ENCODE peak calls at places on chromosomes 1 and 21, in six cellular contexts. Q is MM.1S; O is AG09309; G is stomach; I is CD4-positive, alpha-beta T cell; A is hepatocyte. T is an unnamed sample.

GRCh38 chr21:45074818-45075605 is 632 bp downstream of the ADARB1 start:
- DNase-seq in Q (no peak), O (no peak), G (peak), I (no peak), A (peak), T (no peak)

GRCh38 chr1:119587328-119587727 is 60.7 kb downstream of the ZNF697 start:
- DNase-seq in Q (no peak), O (no peak), G (no peak), I (no peak), A (no peak), T (no peak)

GRCh38 chr21:27954806-27955205 is 987.9 kb upstream of the ADAMTS5 start:
- DNase-seq in Q (no peak), O (peak), G (no peak), I (no peak), A (peak), T (peak)

GRCh38 chr1:218426343-218426657 is 81.2 kb downstream of the TGFB2 start:
- DNase-seq in Q (no peak), O (no peak), G (no peak), I (no peak), A (peak), T (no peak)

GRCh38 chr1:39976732-39977131 is 21.8 kb downstream of the MFSD2A start:
- DNase-seq in Q (no peak), O (no peak), G (no peak), I (no peak), A (no peak), T (no peak)

GRCh38 chr1:244029137-244029536 is 21.9 kb upstream of the ZBTB18 start:
- DNase-seq in Q (no peak), O (no peak), G (no peak), I (no peak), A (no peak), T (no peak)

GRCh38 chr1:99956755-99957154 is 13.0 kb upstream of the SLC35A3 start:
- DNase-seq in Q (no peak), O (peak), G (no peak), I (no peak), A (no peak), T (no peak)

GRCh38 chr21:31974454-31974985 is 101.7 kb downstream of the HUNK start:
- DNase-seq in Q (no peak), O (no peak), G (peak), I (no peak), A (no peak), T (no peak)

GRCh38 chr1:28602536-28603439 is 10.7 kb downstream of the RAB42 start:
- DNase-seq in Q (peak), O (peak), G (peak), I (no peak), A (peak), T (peak)

GRCh38 chr1:33327587-33328325 is 6.9 kb upstream of the A3GALT2 start:
- DNase-seq in Q (no peak), O (peak), G (peak), I (no peak), A (peak), T (peak)

GRCh38 chr1:236284291-236284711 is 2.5 kb upstream of the ERO1B start:
- DNase-seq in Q (no peak), O (no peak), G (no peak), I (no peak), A (no peak), T (no peak)

GRCh38 chr1:106861110-106861509 is 195.4 kb upstream of the PRMT6 start:
- DNase-seq in Q (no peak), O (no peak), G (no peak), I (no peak), A (no peak), T (no peak)

GRCh38 chr1:71919812-71920509 is 362.4 kb downstream of the NEGR1 start:
- DNase-seq in Q (peak), O (no peak), G (no peak), I (no peak), A (no peak), T (no peak)

GRCh38 chr1:147924813-147925212 is 3.4 kb upstream of the GPR89B start:
- DNase-seq in Q (no peak), O (no peak), G (no peak), I (no peak), A (no peak), T (no peak)

GRCh38 chr1:28668956-28669719 is 554 bp downstream of the GMEB1 start:
- DNase-seq in Q (peak), O (no peak), G (peak), I (peak), A (peak), T (no peak)

GRCh38 chr21:46477765-46478164 is 19.1 kb downstream of the DIP2A start:
- DNase-seq in Q (no peak), O (peak), G (no peak), I (no peak), A (no peak), T (no peak)

GRCh38 chr1:147243228-147243685 is 773 bp downstream of the CHD1L start:
- DNase-seq in Q (no peak), O (no peak), G (no peak), I (no peak), A (peak), T (peak)

GRCh38 chr1:85297855-85298629 is 21.6 kb upstream of the BCL10 start:
- DNase-seq in Q (no peak), O (peak), G (peak), I (peak), A (peak), T (peak)

GRCh38 chr1:55472784-55473183 is 257.6 kb upstream of the USP24 start:
- DNase-seq in Q (no peak), O (no peak), G (no peak), I (no peak), A (no peak), T (no peak)

GRCh38 chr1:64060611-64061302 is 142.7 kb upstream of the UBE2U start:
- DNase-seq in Q (no peak), O (no peak), G (no peak), I (no peak), A (no peak), T (no peak)

GRCh38 chr1:44151332-44151731 is 9.9 kb upstream of the KLF18 start:
- DNase-seq in Q (no peak), O (no peak), G (no peak), I (no peak), A (no peak), T (no peak)

GRCh38 chr1:150168960-150169565 is 19.3 kb downstream of the PLEKHO1 start:
- DNase-seq in Q (peak), O (no peak), G (peak), I (no peak), A (peak), T (no peak)

GRCh38 chr1:203038217-203038741 is 12.0 kb downstream of the PPFIA4 start:
- DNase-seq in Q (peak), O (peak), G (no peak), I (no peak), A (no peak), T (peak)

GRCh38 chr1:65114312-65114711 is 33.7 kb upstream of the AK4 start:
- DNase-seq in Q (no peak), O (no peak), G (no peak), I (no peak), A (peak), T (no peak)

GRCh38 chr1:29786791-29787732 is 550.7 kb downstream of the PTPRU start:
- DNase-seq in Q (no peak), O (no peak), G (no peak), I (no peak), A (no peak), T (no peak)

DNA sequence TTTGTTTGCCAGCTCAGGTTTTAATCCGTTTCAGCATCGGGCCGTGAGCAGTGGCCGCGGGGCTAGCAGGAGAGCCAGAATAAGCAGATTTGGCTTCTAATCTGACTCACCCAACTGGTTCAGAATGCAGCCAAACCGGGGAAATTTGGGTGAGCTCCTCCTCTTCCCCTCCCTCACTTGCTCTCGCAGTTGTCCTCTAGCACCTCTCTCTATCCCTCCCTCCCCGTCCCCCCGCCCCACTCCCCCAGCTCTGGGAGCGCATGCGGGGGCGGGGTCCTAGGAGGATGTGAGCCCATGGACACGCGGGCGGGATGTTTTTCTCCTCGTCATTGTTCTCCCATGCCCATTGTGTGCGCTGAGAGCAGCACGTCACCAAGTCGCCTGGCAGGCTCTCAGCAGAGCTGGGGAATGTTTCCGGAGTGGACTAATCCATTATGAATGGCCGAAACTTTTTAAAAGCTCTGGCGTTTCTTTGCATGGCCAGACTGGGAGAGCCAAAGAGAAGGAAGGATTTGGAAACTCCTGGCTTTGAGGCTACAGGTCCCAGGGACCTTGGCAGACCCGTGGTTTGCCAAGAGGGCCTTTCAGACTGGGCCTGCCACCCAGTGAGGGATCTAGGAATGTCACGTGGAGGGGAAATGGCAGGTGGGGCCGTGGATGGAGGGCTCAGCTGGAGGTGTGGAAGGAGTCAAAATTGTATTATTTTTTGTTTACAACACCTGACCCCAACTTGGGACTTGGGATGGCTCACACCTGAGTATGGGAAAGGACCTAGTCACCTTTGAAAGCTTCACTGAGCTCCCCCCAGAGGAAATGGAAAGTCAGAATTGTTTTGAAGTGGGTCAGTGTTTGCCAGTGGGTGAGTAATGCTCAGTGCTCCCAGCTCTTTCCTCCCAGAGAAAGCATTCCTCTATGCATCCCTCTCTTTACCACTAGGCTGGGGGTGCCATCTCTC is 39.2 kb downstream of the CDK18 start:
- DNase-seq in Q (no peak), O (peak), G (peak), I (no peak), A (peak), T (peak)
- TF ChIP-seq CTCF in Q (no peak), O (no peak), G (no peak), I (no peak), A (no peak), T (no peak)

GRCh38 chr21:40847956-40848355 is 998 bp upstream of the DSCAM start:
- DNase-seq in Q (no peak), O (no peak), G (no peak), I (no peak), A (no peak), T (no peak)
- TF ChIP-seq CTCF in Q (no peak), O (no peak), G (no peak), I (no peak), A (no peak), T (no peak)

DNA sequence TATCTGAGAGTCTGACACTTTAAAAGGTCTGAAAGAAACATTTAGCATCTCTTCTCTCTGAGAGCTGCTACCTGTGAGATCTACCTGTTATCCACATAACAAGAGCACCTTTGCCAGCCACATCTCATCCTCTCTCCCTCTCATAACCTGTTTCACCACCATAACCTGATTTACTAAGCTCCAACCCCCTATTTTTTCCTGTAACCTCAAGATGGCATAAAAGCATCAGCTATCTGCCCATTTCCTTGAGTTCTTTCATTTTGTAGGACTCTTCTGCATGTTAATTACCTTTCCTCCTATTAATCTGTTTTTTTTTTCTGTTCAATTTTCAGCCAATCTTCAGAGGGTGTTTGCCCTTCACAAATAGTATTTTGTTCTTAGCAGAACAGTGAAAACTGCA is 136.5 kb upstream of the KCNK1 start:
- DNase-seq in Q (no peak), O (no peak), G (no peak), I (no peak), A (no peak), T (no peak)
- TF ChIP-seq CTCF in Q (no peak), O (no peak), G (no peak), I (no peak), A (peak), T (no peak)

DNA sequence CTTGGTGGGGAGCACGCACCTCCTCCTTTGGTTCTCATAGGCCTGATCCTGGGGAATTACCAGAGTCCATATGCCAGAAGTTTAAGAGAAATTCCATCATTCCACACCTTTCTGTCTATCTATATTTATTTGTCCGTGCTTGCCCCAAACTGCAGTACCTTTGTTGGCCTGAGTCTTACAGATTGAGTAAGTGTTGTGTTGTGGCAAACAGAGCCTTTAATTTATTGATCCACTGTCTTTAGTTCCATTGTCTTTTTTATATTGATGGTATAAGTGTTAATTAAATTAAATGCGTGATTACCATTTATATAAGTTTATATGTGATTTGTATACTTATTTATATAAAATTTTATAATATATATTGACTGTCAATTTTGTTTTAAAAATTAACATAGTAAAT is 4.9 kb downstream of the SH3BGR start:
- DNase-seq in Q (no peak), O (no peak), G (no peak), I (no peak), A (no peak), T (no peak)
- TF ChIP-seq CTCF in Q (peak), O (peak), G (no peak), I (no peak), A (peak), T (no peak)

GRCh38 chr1:195345149-195345548 is 1263.1 kb downstream of the KCNT2 start:
- DNase-seq in Q (no peak), O (no peak), G (no peak), I (no peak), A (peak), T (no peak)
- TF ChIP-seq CTCF in Q (no peak), O (no peak), G (no peak), I (no peak), A (peak), T (no peak)

GRCh38 chr1:113372546-113372945 is 17.8 kb upstream of the MAGI3 start:
- DNase-seq in Q (no peak), O (no peak), G (no peak), I (no peak), A (no peak), T (no peak)

GRCh38 chr1:113373644-113374043 is 16.7 kb upstream of the MAGI3 start:
- DNase-seq in Q (no peak), O (no peak), G (no peak), I (no peak), A (no peak), T (no peak)

GRCh38 chr1:113380075-113380474 is 10.2 kb upstream of the MAGI3 start:
- DNase-seq in Q (no peak), O (no peak), G (no peak), I (no peak), A (no peak), T (no peak)

GRCh38 chr1:113370868-113371267 is 19.4 kb upstream of the MAGI3 start:
- DNase-seq in Q (no peak), O (no peak), G (no peak), I (no peak), A (no peak), T (no peak)

GRCh38 chr1:113375878-113376277 is 14.4 kb upstream of the MAGI3 start:
- DNase-seq in Q (no peak), O (no peak), G (no peak), I (no peak), A (no peak), T (no peak)
- TF ChIP-seq CTCF in Q (no peak), O (no peak), G (no peak), I (no peak), A (no peak), T (no peak)

GRCh38 chr21:43277481-43278351 is 108.9 kb downstream of the CRYAA start:
- DNase-seq in Q (no peak), O (no peak), G (no peak), I (no peak), A (no peak), T (no peak)
- TF ChIP-seq CTCF in Q (no peak), O (no peak), G (no peak), I (no peak), A (no peak), T (no peak)

DNA sequence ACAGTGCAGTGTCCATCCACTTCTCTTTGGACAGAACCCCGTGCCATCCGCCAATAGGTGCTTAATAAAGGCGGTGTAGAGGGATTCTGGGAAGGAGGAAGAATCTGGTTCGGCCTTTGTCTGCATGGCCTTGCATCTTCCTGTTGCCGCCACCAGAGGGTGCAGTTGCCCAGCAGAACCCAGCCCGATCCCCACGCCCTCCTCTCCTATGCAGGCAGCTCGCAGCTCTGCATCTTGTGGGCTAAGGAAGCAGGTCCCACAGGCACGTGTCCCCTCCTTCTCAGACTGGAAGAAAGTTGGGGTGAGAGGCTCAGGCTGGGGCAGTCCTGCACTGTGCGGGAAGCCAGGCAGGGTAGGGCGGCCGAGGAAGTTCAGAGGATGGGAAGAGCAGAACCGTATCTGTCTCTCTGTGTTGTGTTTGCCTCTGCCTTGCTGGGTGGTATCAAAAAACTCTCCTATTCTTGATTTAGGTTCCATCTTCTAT is 20.8 kb downstream of the NAV1 start:
- DNase-seq in Q (peak), O (no peak), G (peak), I (peak), A (peak), T (no peak)
- TF ChIP-seq CTCF in Q (peak), O (peak), G (peak), I (peak), A (peak), T (peak)